ENCODE peak calls at places on chromosomes 12 and 14, in four cellular contexts. V is IMR-90, Z is uterus, S is ovary. L is an unnamed sample.

GRCh38 chr12:31859232-31859977 is 99.8 kb upstream of the RESF1 start:
- DNase-seq in V (no peak), Z (no peak), S (no peak), L (no peak)

GRCh38 chr12:27733052-27733656 is 22.5 kb downstream of the MRPS35 start:
- DNase-seq in V (peak), Z (peak), S (no peak), L (no peak)

GRCh38 chr12:102653406-102653805 is 173.0 kb upstream of the IGF1 start:
- DNase-seq in V (no peak), Z (no peak), S (no peak), L (no peak)

GRCh38 chr14:92122761-92123160 is 992 bp downstream of the CPSF2 start:
- DNase-seq in V (no peak), Z (no peak), S (no peak), L (no peak)

GRCh38 chr12:53287741-53288216 is 7.6 kb upstream of the PFDN5 start:
- DNase-seq in V (peak), Z (peak), S (peak), L (no peak)

GRCh38 chr12:90970471-90970870 is 15.5 kb upstream of the CCER1 start:
- DNase-seq in V (peak), Z (no peak), S (no peak), L (no peak)

GRCh38 chr14:33686218-33686617 is 264.7 kb downstream of the EGLN3 start:
- DNase-seq in V (peak), Z (no peak), S (no peak), L (no peak)

GRCh38 chr12:7869137-7869536 is 3.6 kb downstream of the SLC2A14 start:
- DNase-seq in V (peak), Z (no peak), S (no peak), L (no peak)

GRCh38 chr14:88551094-88551870 is 3.5 kb downstream of the PTPN21 start:
- DNase-seq in V (peak), Z (peak), S (peak), L (no peak)

GRCh38 chr12:123111498-123112165 is 39.3 kb downstream of the PITPNM2 start:
- DNase-seq in V (peak), Z (no peak), S (no peak), L (no peak)

GRCh38 chr14:75711796-75712211 is 50.8 kb downstream of the TTLL5 start:
- DNase-seq in V (peak), Z (peak), S (no peak), L (no peak)

GRCh38 chr12:93913845-93914244 is 234.5 kb upstream of the PLXNC1 start:
- DNase-seq in V (peak), Z (no peak), S (no peak), L (no peak)

GRCh38 chr14:105862581-105863239 is 336.3 kb downstream of the TMEM121 start:
- DNase-seq in V (no peak), Z (peak), S (no peak), L (no peak)

GRCh38 chr12:56818629-56819028 is 55.5 kb downstream of the HSD17B6 start:
- DNase-seq in V (no peak), Z (no peak), S (no peak), L (no peak)

GRCh38 chr14:75783184-75783583 is 122.1 kb downstream of the TTLL5 start:
- DNase-seq in V (no peak), Z (no peak), S (no peak), L (no peak)

GRCh38 chr14:77580477-77580876 is 36.0 kb downstream of the SPTLC2 start:
- DNase-seq in V (no peak), Z (no peak), S (no peak), L (peak)

GRCh38 chr12:121296618-121297476 is at the start of gene CAMKK2:
- DNase-seq in V (peak), Z (peak), S (peak), L (peak)

GRCh38 chr14:71355324-71356201 is 448.3 kb downstream of the PCNX1 start:
- DNase-seq in V (peak), Z (peak), S (peak), L (no peak)

GRCh38 chr12:7645395-7646177 is 20.1 kb downstream of the APOBEC1 start:
- DNase-seq in V (peak), Z (no peak), S (no peak), L (no peak)

GRCh38 chr12:62779488-62779887 is 155.5 kb downstream of the PPM1H start:
- DNase-seq in V (no peak), Z (no peak), S (no peak), L (no peak)

GRCh38 chr12:124082676-124083075 is 109.7 kb downstream of the ZNF664 start:
- DNase-seq in V (no peak), Z (no peak), S (no peak), L (no peak)

GRCh38 chr12:62813031-62813829 is 121.7 kb downstream of the PPM1H start:
- DNase-seq in V (peak), Z (peak), S (peak), L (no peak)

GRCh38 chr12:26092706-26093105 is 32.1 kb downstream of the BHLHE41 start:
- DNase-seq in V (peak), Z (no peak), S (no peak), L (no peak)

GRCh38 chr12:116068371-116068770 is 209.1 kb downstream of the MED13L start:
- DNase-seq in V (no peak), Z (no peak), S (no peak), L (no peak)

GRCh38 chr12:50598321-50598862 is 93.6 kb downstream of the DIP2B start:
- DNase-seq in V (peak), Z (no peak), S (no peak), L (no peak)

GRCh38 chr12:132723764-132724140 is 13.1 kb downstream of the PGAM5 start:
- DNase-seq in V (peak), Z (no peak), S (no peak), L (no peak)

GRCh38 chr12:25725874-25726273 is 172.8 kb upstream of the LMNTD1 start:
- DNase-seq in V (peak), Z (no peak), S (no peak), L (no peak)

GRCh38 chr12:104413330-104413729 is 43.4 kb upstream of the CHST11 start:
- DNase-seq in V (no peak), Z (no peak), S (no peak), L (no peak)

GRCh38 chr12:29072631-29073030 is 76.4 kb upstream of the FAR2 start:
- DNase-seq in V (peak), Z (no peak), S (no peak), L (no peak)

GRCh38 chr12:17588968-17589367 is 501.0 kb downstream of the RERGL start:
- DNase-seq in V (no peak), Z (no peak), S (no peak), L (no peak)

GRCh38 chr12:43964966-43965365 is 129.1 kb downstream of the TMEM117 start:
- DNase-seq in V (peak), Z (no peak), S (no peak), L (no peak)

GRCh38 chr14:27845241-27845850 is 921.2 kb upstream of the FOXG1 start:
- DNase-seq in V (no peak), Z (peak), S (no peak), L (no peak)

GRCh38 chr14:37251778-37252177 is 54.0 kb downstream of the MIPOL1 start:
- DNase-seq in V (no peak), Z (no peak), S (no peak), L (no peak)

GRCh38 chr14:93959239-93960107 is 16.9 kb downstream of the ASB2 start:
- DNase-seq in V (peak), Z (peak), S (no peak), L (no peak)
- TF ChIP-seq POLR2A in V (peak), Z (no peak), S (no peak), L (no peak)

GRCh38 chr12:120249266-120249874 is 16.2 kb downstream of the PXN start:
- DNase-seq in V (no peak), Z (no peak), S (no peak), L (no peak)
- H3K27ac ChIP-seq in V (peak), Z (peak), S (no peak), L (peak)

GRCh38 chr14:44168566-44168965 is 338.5 kb downstream of the FSCB start:
- DNase-seq in V (no peak), Z (no peak), S (no peak), L (no peak)

GRCh38 chr14:44170099-44170498 is 337.0 kb downstream of the FSCB start:
- DNase-seq in V (no peak), Z (no peak), S (no peak), L (no peak)

GRCh38 chr14:44166611-44167010 is 340.5 kb downstream of the FSCB start:
- DNase-seq in V (no peak), Z (no peak), S (no peak), L (no peak)

GRCh38 chr14:44165286-44165685 is 341.8 kb downstream of the FSCB start:
- DNase-seq in V (no peak), Z (no peak), S (no peak), L (no peak)

GRCh38 chr14:44170554-44170953 is 336.5 kb downstream of the FSCB start:
- DNase-seq in V (no peak), Z (no peak), S (no peak), L (no peak)
- TF ChIP-seq POLR2A in V (no peak), Z (no peak), S (no peak), L (no peak)

GRCh38 chr14:50230601-50231474 is 540 bp downstream of the SOS2 start:
- DNase-seq in V (peak), Z (peak), S (peak), L (no peak)

GRCh38 chr14:50228313-50228712 is 3.1 kb downstream of the SOS2 start:
- DNase-seq in V (no peak), Z (no peak), S (no peak), L (no peak)

GRCh38 chr14:50231475-50232275 is at the start of gene SOS2:
- DNase-seq in V (peak), Z (peak), S (peak), L (peak)

GRCh38 chr14:50232276-50232642 is 881 bp upstream of the SOS2 start:
- DNase-seq in V (no peak), Z (no peak), S (no peak), L (no peak)

DNA sequence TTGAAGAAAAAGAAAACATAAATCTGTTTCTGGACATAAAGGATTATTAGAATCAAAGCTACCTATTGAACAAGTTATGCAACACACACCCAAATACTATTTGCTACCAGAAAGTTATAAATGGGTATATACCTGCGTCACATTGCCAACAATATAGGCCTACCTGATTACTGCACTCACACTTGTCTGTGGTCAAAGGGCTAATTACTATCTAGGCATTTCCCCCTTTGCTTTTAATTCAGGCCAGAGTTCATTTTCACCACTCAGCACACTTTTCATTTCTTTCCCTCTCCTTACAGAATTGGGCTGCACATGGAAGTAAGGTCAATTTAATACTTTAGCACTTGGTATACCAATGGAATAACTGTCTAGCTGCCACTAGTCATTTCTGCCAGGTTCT is 1.7 kb downstream of the SOS2 start:
- DNase-seq in V (no peak), Z (no peak), S (no peak), L (no peak)
- H3K27ac ChIP-seq in V (no peak), Z (peak), S (no peak), L (peak)

DNA sequence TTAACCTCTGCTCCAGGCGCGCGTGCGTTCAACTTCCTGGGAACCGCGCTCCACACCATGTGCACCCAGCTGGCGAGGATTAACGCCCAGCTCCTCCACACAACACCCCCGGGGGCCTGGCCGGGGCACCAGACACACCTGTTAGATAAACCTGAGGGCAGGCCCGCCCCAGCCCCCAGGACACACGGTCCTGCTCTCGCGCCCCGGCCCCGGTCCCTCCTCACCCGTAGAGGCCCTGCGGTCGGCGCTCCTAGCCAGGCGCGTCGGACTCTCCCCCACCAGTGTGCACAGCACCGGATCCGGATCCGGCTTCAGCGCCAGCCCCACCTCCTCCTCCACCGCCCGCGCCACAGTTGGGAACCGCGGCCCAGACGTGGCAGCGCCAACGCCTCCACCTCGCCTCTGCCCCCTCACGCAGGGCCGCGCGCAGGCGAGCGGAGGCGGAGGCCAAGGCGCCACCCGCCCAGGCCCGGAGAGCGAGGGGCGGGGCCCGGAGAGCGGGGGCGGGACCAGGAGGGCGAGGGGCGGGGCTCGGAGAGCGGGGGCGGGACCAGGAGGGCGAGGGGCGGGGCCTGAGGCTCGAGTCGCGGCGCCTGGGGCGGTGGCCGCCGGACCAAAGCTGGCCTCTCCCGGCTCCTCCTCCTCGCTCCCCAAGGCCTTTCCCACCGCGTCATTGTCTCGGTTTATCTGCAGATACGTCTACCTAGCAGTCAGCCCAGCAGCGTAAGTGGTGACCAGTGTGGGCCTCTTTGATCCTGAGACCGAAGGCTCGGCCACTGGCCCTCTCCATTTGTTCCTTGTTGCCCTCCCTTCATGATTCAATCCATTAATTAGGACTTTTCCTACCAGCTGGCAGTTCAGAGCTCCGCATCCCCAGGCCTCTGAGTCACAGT is at the start of gene GNPNAT1:
- DNase-seq in V (peak), Z (peak), S (peak), L (peak)
- TF ChIP-seq POLR2A in V (peak), Z (peak), S (peak), L (peak)

GRCh38 chr12:5808956-5809355 is 136.1 kb downstream of the ANO2 start:
- DNase-seq in V (peak), Z (no peak), S (no peak), L (no peak)
- H3K27ac ChIP-seq in V (no peak), Z (no peak), S (no peak), L (no peak)

GRCh38 chr14:54003064-54003463 is 46.4 kb upstream of the BMP4 start:
- DNase-seq in V (peak), Z (no peak), S (no peak), L (no peak)

GRCh38 chr14:54002653-54003052 is 46.0 kb upstream of the BMP4 start:
- DNase-seq in V (peak), Z (no peak), S (no peak), L (no peak)

GRCh38 chr14:54001189-54001878 is 44.7 kb upstream of the BMP4 start:
- DNase-seq in V (no peak), Z (no peak), S (no peak), L (no peak)

GRCh38 chr14:53999061-53999488 is 42.5 kb upstream of the BMP4 start:
- DNase-seq in V (peak), Z (no peak), S (no peak), L (no peak)

GRCh38 chr14:54000341-54000811 is 43.8 kb upstream of the BMP4 start:
- DNase-seq in V (peak), Z (no peak), S (no peak), L (no peak)
- TF ChIP-seq POLR2A in V (no peak), Z (no peak), S (no peak), L (no peak)

L was measured in esophagus muscularis mucosa.